ENCODE peak calls at places on chromosomes 11 and 22, in eight cellular contexts. G is dorsolateral prefrontal cortex, J is left lung, D is left ventricle myocardium inferior, F is heart left ventricle, R is spleen, O is AG04450, X is tibial nerve. L is an unnamed sample.

GRCh38 chr11:71525188-71525937 is 1.7 kb upstream of the KRTAP5-7 start:
- DNase-seq in F (no peak), D (no peak), J (no peak), G (no peak), O (no peak), X (no peak), R (no peak), L (no peak)

GRCh38 chr22:36562261-36562835 is 33.4 kb upstream of the EIF3D start:
- DNase-seq in J (no peak), O (no peak), F (no peak), D (no peak), G (no peak), R (no peak), X (no peak), L (no peak)

GRCh38 chr11:124629961-124630360 is 7.3 kb downstream of the TBRG1 start:
- DNase-seq in O (no peak), R (no peak), J (no peak), X (no peak), G (no peak), F (no peak), D (no peak), L (no peak)

GRCh38 chr11:28679795-28680194 is 571.6 kb downstream of the METTL15 start:
- DNase-seq in G (no peak), F (no peak), J (no peak), D (no peak), X (no peak), R (no peak), O (no peak), L (no peak)

GRCh38 chr11:77154381-77155081 is 26.5 kb downstream of the MYO7A start:
- DNase-seq in O (no peak), R (no peak), D (peak; percentile 68), J (no peak), G (peak; percentile 78), X (no peak), F (peak; percentile 83), L (no peak)

GRCh38 chr11:126440276-126440675 is 84.8 kb downstream of the ST3GAL4 start:
- DNase-seq in J (no peak), F (no peak), G (no peak), O (no peak), D (no peak), X (no peak), R (no peak), L (no peak)

GRCh38 chr11:117052196-117053149 is 45.8 kb downstream of the SIK3 start:
- DNase-seq in J (no peak), X (no peak), G (no peak), R (no peak), D (no peak), O (no peak), F (no peak), L (no peak)

GRCh38 chr11:43833657-43834073 is 47.0 kb upstream of the ALKBH3 start:
- DNase-seq in F (no peak), O (peak; percentile 76), G (no peak), R (no peak), X (no peak), J (no peak), D (no peak), L (no peak)

GRCh38 chr11:70872950-70873735 is 379.2 kb downstream of the SHANK2 start:
- DNase-seq in G (no peak), O (no peak), J (no peak), R (no peak), X (no peak), F (no peak), D (no peak), L (no peak)

GRCh38 chr22:38353142-38353629 is 36.0 kb upstream of the CSNK1E start:
- DNase-seq in F (peak; percentile 88), O (no peak), J (peak; percentile 66), R (peak; percentile 94), D (peak; percentile 72), X (peak; percentile 43), G (peak; percentile 87), L (peak; percentile 91)

GRCh38 chr11:62241095-62241494 is 944 bp upstream of the SCGB1D2 start:
- DNase-seq in G (no peak), J (no peak), X (no peak), R (no peak), D (no peak), F (no peak), O (no peak), L (no peak)

GRCh38 chr11:124897681-124898680 is at the start of gene ROBO4:
- DNase-seq in O (peak; percentile 66), X (no peak), G (no peak), F (no peak), D (peak; percentile 74), J (no peak), R (peak; percentile 87), L (no peak)

GRCh38 chr11:19938051-19938856 is 222.0 kb downstream of the DBX1 start:
- DNase-seq in G (no peak), J (no peak), D (peak; percentile 27), X (no peak), F (no peak), O (no peak), R (no peak), L (no peak)

GRCh38 chr11:125603207-125603606 is 10.6 kb downstream of the STT3A start:
- DNase-seq in X (no peak), F (no peak), G (no peak), O (no peak), J (no peak), D (no peak), R (no peak), L (peak; percentile 1)

GRCh38 chr11:85889676-85890579 is 34.7 kb downstream of the CCDC83 start:
- DNase-seq in R (no peak), J (no peak), G (no peak), O (no peak), F (no peak), X (no peak), D (no peak), L (no peak)

GRCh38 chr11:46738887-46739286 is 19.9 kb downstream of the F2 start:
- DNase-seq in R (peak; percentile 17), J (no peak), G (no peak), X (no peak), F (no peak), D (no peak), O (no peak), L (no peak)

GRCh38 chr11:123543796-123544195 is 110.6 kb downstream of the SCN3B start:
- DNase-seq in G (no peak), D (no peak), R (no peak), F (no peak), X (no peak), O (no peak), J (no peak), L (no peak)
- H3K27ac ChIP-seq in G (no peak overlapping the region), D (peak overlapping the region; percentile 70), R (no peak overlapping the region), F (no peak overlapping the region), X (no peak overlapping the region), O (no peak overlapping the region), J (no peak overlapping the region), L (no peak overlapping the region)

GRCh38 chr11:95816037-95816436 is 25.7 kb downstream of the CEP57 start:
- DNase-seq in G (no peak), R (no peak), X (no peak), J (no peak), D (no peak), O (no peak), F (no peak), L (no peak)
- TF ChIP-seq CTCF in G (no peak), R (no peak), X (no peak), J (no peak), D (no peak), O (no peak), F (no peak), L (no peak)

DNA sequence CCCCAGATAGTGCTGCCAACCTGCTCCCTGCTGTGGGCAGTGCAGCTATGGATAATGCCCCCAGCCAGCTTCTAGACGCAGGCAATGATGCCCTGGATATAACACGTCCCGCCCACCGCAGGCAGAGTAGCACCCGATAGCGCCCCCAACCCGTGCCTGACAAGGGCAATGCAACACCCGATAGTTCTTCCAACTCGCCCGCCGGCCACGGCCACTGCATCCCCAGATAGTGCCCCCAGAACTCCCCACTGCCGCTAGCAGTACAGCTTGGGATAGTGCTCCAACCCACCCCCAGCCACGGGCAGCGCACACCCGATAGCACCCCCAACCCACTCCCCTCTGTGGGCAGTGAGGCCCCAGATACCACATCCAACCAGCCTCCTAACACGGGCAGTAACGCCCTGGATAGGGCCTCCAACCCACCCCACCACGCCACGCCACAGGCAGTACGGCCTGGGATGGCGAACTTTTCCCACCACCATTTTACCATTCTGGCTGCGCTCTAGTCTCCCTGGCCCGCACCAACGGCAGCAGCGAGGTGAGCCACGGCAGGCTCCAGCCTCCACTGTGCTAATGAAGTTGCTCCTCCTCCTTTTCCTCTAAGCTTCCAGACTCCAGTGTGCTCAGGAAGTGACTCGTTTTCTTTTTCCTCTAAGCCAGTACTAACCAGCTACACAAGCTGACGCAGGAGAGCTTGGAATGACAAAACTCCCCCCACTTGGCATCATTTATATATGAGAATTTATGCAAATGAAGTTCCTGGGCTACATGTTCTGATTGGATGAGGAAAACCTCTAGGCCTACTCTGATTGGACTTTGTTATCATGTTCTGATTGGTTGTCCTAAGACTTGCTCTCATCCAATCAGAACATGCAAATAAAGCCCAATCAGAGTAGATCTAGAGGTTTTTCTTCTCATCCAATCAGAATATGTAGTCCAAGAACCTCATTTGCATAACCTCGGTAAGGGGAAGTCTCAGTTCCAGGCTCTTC is 3.0 kb upstream of the RFPL3 start:
- DNase-seq in D (no peak), G (no peak), X (no peak), J (no peak), O (peak; percentile 2), F (peak; percentile 54), R (no peak), L (no peak)
- H3K4me3 ChIP-seq in D (peak overlapping the region; percentile 50), G (peak overlapping the region; percentile 11), X (no peak overlapping the region), J (no peak overlapping the region), O (no peak overlapping the region), F (peak overlapping the region; percentile 59), R (peak overlapping the region; percentile 62), L (peak overlapping the region; percentile 48)

GRCh38 chr22:45540122-45540521 is 37.4 kb downstream of the FBLN1 start:
- DNase-seq in X (no peak), F (no peak), R (no peak), J (no peak), D (no peak), O (no peak), G (no peak), L (no peak)

GRCh38 chr22:45541580-45541979 is 38.9 kb downstream of the FBLN1 start:
- DNase-seq in O (no peak), D (no peak), J (no peak), X (no peak), R (no peak), F (no peak), G (no peak), L (no peak)

GRCh38 chr22:45535400-45535799 is 32.7 kb downstream of the FBLN1 start:
- DNase-seq in O (no peak), R (no peak), J (no peak), D (no peak), G (no peak), F (no peak), X (no peak), L (no peak)

GRCh38 chr22:45537734-45538181 is 35.1 kb downstream of the FBLN1 start:
- DNase-seq in D (peak; percentile 46), O (peak; percentile 59), X (no peak), G (peak; percentile 73), J (peak; percentile 71), F (no peak), R (no peak), L (no peak)

DNA sequence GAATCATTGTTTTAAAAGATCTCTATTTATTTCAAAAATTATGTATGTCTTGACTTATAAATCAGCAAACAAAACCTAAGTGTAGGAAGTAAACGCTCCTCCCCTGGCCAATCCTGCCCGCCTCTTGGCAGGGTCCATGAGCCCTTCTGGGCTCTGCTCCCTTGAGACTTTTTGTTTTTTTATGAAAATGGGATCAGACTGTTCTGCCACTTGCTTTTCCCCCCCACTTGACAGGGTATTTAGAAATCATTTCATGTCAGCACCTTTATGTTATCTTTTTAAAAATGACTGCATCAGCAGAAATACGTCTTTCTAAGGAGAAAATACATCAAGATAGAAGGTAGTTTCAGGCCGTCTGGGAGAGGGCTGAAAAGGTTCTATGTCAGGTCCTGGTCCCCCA is 35.6 kb downstream of the FBLN1 start:
- DNase-seq in D (no peak), F (no peak), J (no peak), G (no peak), R (no peak), X (no peak), O (no peak), L (no peak)
- H3K27ac ChIP-seq in D (peak overlapping the region; percentile 57), F (peak overlapping the region; percentile 30), J (no peak overlapping the region), G (peak overlapping the region; percentile 61), R (no peak overlapping the region), X (no peak overlapping the region), O (peak overlapping the region; percentile 61), L (peak overlapping the region; percentile 68)

L was measured in esophagus muscularis mucosa.